ENCODE peak calls at places on chromosomes 16 and 17, in eight cellular contexts. One of them, this sample, is unnamed.

GRCh38 chr17:63477471-63478440 is 895 bp downstream of the ACE start:
- DNase-seq in AG04450: no peak
- DNase-seq in ELR: no peak
- DNase-seq in RPMI7951: no peak
- DNase-seq in skeletal muscle cell: no peak
- DNase-seq in heart left ventricle: no peak
- DNase-seq in OCI-M1: no peak
- DNase-seq in thyroid gland: no peak
- DNase-seq in this sample: no peak

GRCh38 chr17:17603895-17604225 is 12.4 kb upstream of the PEMT start:
- DNase-seq in heart left ventricle: no peak
- DNase-seq in skeletal muscle cell: no peak
- DNase-seq in OCI-M1: no peak
- DNase-seq in ELR: no peak
- DNase-seq in AG04450: no peak
- DNase-seq in thyroid gland: no peak
- DNase-seq in RPMI7951: no peak
- DNase-seq in this sample: no peak

GRCh38 chr17:58710948-58711552 is 18.6 kb downstream of the RAD51C start:
- DNase-seq in skeletal muscle cell: no peak
- DNase-seq in OCI-M1: peak; percentile 79
- DNase-seq in RPMI7951: peak; percentile 39
- DNase-seq in AG04450: peak; percentile 27
- DNase-seq in heart left ventricle: no peak
- DNase-seq in thyroid gland: peak; percentile 33
- DNase-seq in ELR: peak; percentile 81
- DNase-seq in this sample: peak; percentile 32

GRCh38 chr17:37836593-37836992 is 87.6 kb upstream of the TBC1D3K start:
- DNase-seq in heart left ventricle: no peak
- DNase-seq in RPMI7951: no peak
- DNase-seq in AG04450: no peak
- DNase-seq in ELR: no peak
- DNase-seq in thyroid gland: no peak
- DNase-seq in OCI-M1: no peak
- DNase-seq in skeletal muscle cell: no peak
- DNase-seq in this sample: no peak

GRCh38 chr16:56518435-56518834 is 1.4 kb downstream of the BBS2 start:
- DNase-seq in RPMI7951: no peak
- DNase-seq in heart left ventricle: no peak
- DNase-seq in thyroid gland: no peak
- DNase-seq in AG04450: no peak
- DNase-seq in skeletal muscle cell: no peak
- DNase-seq in ELR: peak; percentile 36
- DNase-seq in OCI-M1: no peak
- DNase-seq in this sample: no peak

GRCh38 chr17:35588196-35588920 is 1.2 kb downstream of the AP2B1 start:
- DNase-seq in skeletal muscle cell: peak; percentile 44
- DNase-seq in thyroid gland: no peak
- DNase-seq in AG04450: no peak
- DNase-seq in ELR: peak; percentile 90
- DNase-seq in RPMI7951: peak; percentile 37
- DNase-seq in OCI-M1: peak; percentile 58
- DNase-seq in heart left ventricle: no peak
- DNase-seq in this sample: no peak

GRCh38 chr17:69414408-69415274 is at the start of gene MAP2K6:
- DNase-seq in heart left ventricle: peak; percentile 80
- DNase-seq in OCI-M1: peak; percentile 57
- DNase-seq in skeletal muscle cell: peak; percentile 26
- DNase-seq in RPMI7951: peak; percentile 69
- DNase-seq in ELR: peak; percentile 75
- DNase-seq in AG04450: no peak
- DNase-seq in thyroid gland: peak; percentile 67
- DNase-seq in this sample: peak; percentile 90

GRCh38 chr16:85863384-85863774 is 35.6 kb upstream of the IRF8 start:
- DNase-seq in RPMI7951: peak; percentile 25
- DNase-seq in ELR: peak; percentile 23
- DNase-seq in heart left ventricle: no peak
- DNase-seq in AG04450: no peak
- DNase-seq in skeletal muscle cell: no peak
- DNase-seq in OCI-M1: no peak
- DNase-seq in thyroid gland: no peak
- DNase-seq in this sample: no peak

GRCh38 chr16:84268661-84269060 is 26.0 kb upstream of the WFDC1 start:
- DNase-seq in AG04450: no peak
- DNase-seq in ELR: no peak
- DNase-seq in RPMI7951: no peak
- DNase-seq in thyroid gland: no peak
- DNase-seq in heart left ventricle: no peak
- DNase-seq in skeletal muscle cell: no peak
- DNase-seq in OCI-M1: no peak
- DNase-seq in this sample: no peak

GRCh38 chr17:79791354-79792123 is 5.3 kb downstream of the CBX8 start:
- DNase-seq in skeletal muscle cell: no peak
- DNase-seq in RPMI7951: no peak
- DNase-seq in ELR: no peak
- DNase-seq in thyroid gland: no peak
- DNase-seq in AG04450: no peak
- DNase-seq in heart left ventricle: no peak
- DNase-seq in OCI-M1: no peak
- DNase-seq in this sample: no peak

GRCh38 chr17:59607817-59608403 is 11.8 kb upstream of the CLTC start:
- DNase-seq in AG04450: no peak
- DNase-seq in heart left ventricle: no peak
- DNase-seq in RPMI7951: no peak
- DNase-seq in skeletal muscle cell: no peak
- DNase-seq in ELR: peak; percentile 42
- DNase-seq in OCI-M1: peak; percentile 72
- DNase-seq in thyroid gland: no peak
- DNase-seq in this sample: no peak

GRCh38 chr17:36994438-36994837 is 45.7 kb downstream of the AATF start:
- DNase-seq in RPMI7951: no peak
- DNase-seq in heart left ventricle: no peak
- DNase-seq in ELR: peak; percentile 34
- DNase-seq in AG04450: no peak
- DNase-seq in thyroid gland: no peak
- DNase-seq in skeletal muscle cell: peak; percentile 7
- DNase-seq in OCI-M1: no peak
- DNase-seq in this sample: no peak

GRCh38 chr17:29158515-29159275 is 21.5 kb downstream of the MYO18A start:
- DNase-seq in AG04450: peak; percentile 60
- DNase-seq in heart left ventricle: no peak
- DNase-seq in OCI-M1: no peak
- DNase-seq in thyroid gland: peak; percentile 63
- DNase-seq in RPMI7951: peak; percentile 64
- DNase-seq in ELR: peak; percentile 83
- DNase-seq in skeletal muscle cell: no peak
- DNase-seq in this sample: no peak